ENCODE peak calls at places on chromosomes 16 and 17, in ten cellular contexts. N is heart right ventricle, S is OCI-LY7, W is kidney, T is heart left ventricle, I is cardiac muscle cell, G is fibroblast of the aortic adventitia, D is left ventricle myocardium inferior, V is cardiac fibroblast, Q is endodermal cell. K is an unnamed sample.

GRCh38 chr17:17363638-17364337 is 60.6 kb downstream of the NT5M start:
- DNase-seq in N (no peak), S (peak), W (peak), T (no peak), I (no peak), G (no peak), D (no peak), V (no peak), Q (peak), K (no peak)

GRCh38 chr16:11203111-11203623 is 52.8 kb downstream of the SOCS1 start:
- DNase-seq in N (no peak), S (no peak), W (no peak), T (no peak), I (no peak), G (no peak), D (no peak), V (no peak), Q (no peak), K (no peak)

GRCh38 chr17:10162034-10162433 is 36.4 kb downstream of the GAS7 start:
- DNase-seq in N (no peak), S (no peak), W (no peak), T (no peak), I (peak), G (peak), D (no peak), V (peak), Q (peak), K (no peak)

GRCh38 chr16:78742501-78743283 is 643.2 kb downstream of the WWOX start:
- DNase-seq in N (no peak), S (peak), W (no peak), T (peak), I (no peak), G (no peak), D (no peak), V (no peak), Q (no peak), K (no peak)

GRCh38 chr16:35208001-35208935 is 1748.9 kb downstream of the TP53TG3F start:
- DNase-seq in N (no peak), S (no peak), W (peak), T (no peak), I (no peak), G (no peak), D (no peak), V (no peak), Q (no peak), K (no peak)

GRCh38 chr16:27826893-27827289 is 236.6 kb downstream of the GSG1L start:
- DNase-seq in N (no peak), S (no peak), W (no peak), T (no peak), I (no peak), G (no peak), D (no peak), V (no peak), Q (no peak), K (no peak)

GRCh38 chr16:84224554-84224953 is 15.3 kb downstream of the KCNG4 start:
- DNase-seq in N (no peak), S (no peak), W (no peak), T (no peak), I (no peak), G (no peak), D (no peak), V (no peak), Q (no peak), K (no peak)

GRCh38 chr16:31135535-31136286 is at the start of gene PRSS8:
- DNase-seq in N (no peak), S (no peak), W (peak), T (no peak), I (no peak), G (no peak), D (no peak), V (no peak), Q (peak), K (no peak)

GRCh38 chr16:48969611-48970010 is 312.0 kb downstream of the CBLN1 start:
- DNase-seq in N (no peak), S (no peak), W (no peak), T (no peak), I (no peak), G (no peak), D (no peak), V (no peak), Q (no peak), K (no peak)

GRCh38 chr17:13030459-13031305 is 12.9 kb upstream of the ELAC2 start:
- DNase-seq in N (no peak), S (peak), W (no peak), T (no peak), I (peak), G (peak), D (no peak), V (peak), Q (peak), K (peak)

GRCh38 chr16:74448990-74449389 is 27.7 kb upstream of the CLEC18B start:
- DNase-seq in N (peak), S (no peak), W (peak), T (peak), I (peak), G (peak), D (peak), V (peak), Q (no peak), K (peak)

GRCh38 chr16:78455861-78456260 is 356.4 kb downstream of the WWOX start:
- DNase-seq in N (no peak), S (no peak), W (no peak), T (no peak), I (no peak), G (no peak), D (no peak), V (no peak), Q (no peak), K (no peak)

GRCh38 chr16:69831212-69832123 is 69.3 kb downstream of the WWP2 start:
- DNase-seq in N (no peak), S (no peak), W (no peak), T (no peak), I (no peak), G (peak), D (no peak), V (no peak), Q (no peak), K (no peak)

GRCh38 chr16:85738878-85739715 is 11.8 kb downstream of the C16orf74 start:
- DNase-seq in N (no peak), S (no peak), W (no peak), T (no peak), I (no peak), G (no peak), D (no peak), V (no peak), Q (no peak), K (no peak)

GRCh38 chr16:57045694-57046381 is 46.5 kb upstream of the CPNE2 start:
- DNase-seq in N (peak), S (peak), W (peak), T (peak), I (peak), G (peak), D (peak), V (peak), Q (peak), K (peak)

GRCh38 chr17:66301864-66302741 is at the start of gene PRKCA:
- DNase-seq in N (peak), S (peak), W (peak), T (peak), I (peak), G (peak), D (peak), V (peak), Q (peak), K (no peak)

GRCh38 chr17:28379814-28380571 is 8.5 kb downstream of the SARM1 start:
- DNase-seq in N (no peak), S (no peak), W (no peak), T (no peak), I (peak), G (peak), D (no peak), V (peak), Q (no peak), K (no peak)

GRCh38 chr16:29231231-29231630 is 175.3 kb downstream of the NPIPB11 start:
- DNase-seq in N (no peak), S (no peak), W (no peak), T (no peak), I (peak), G (peak), D (no peak), V (peak), Q (no peak), K (no peak)

GRCh38 chr17:58756246-58757161 is 850 bp downstream of the PPM1E start:
- DNase-seq in N (no peak), S (peak), W (no peak), T (no peak), I (peak), G (peak), D (no peak), V (no peak), Q (peak), K (no peak)

DNA sequence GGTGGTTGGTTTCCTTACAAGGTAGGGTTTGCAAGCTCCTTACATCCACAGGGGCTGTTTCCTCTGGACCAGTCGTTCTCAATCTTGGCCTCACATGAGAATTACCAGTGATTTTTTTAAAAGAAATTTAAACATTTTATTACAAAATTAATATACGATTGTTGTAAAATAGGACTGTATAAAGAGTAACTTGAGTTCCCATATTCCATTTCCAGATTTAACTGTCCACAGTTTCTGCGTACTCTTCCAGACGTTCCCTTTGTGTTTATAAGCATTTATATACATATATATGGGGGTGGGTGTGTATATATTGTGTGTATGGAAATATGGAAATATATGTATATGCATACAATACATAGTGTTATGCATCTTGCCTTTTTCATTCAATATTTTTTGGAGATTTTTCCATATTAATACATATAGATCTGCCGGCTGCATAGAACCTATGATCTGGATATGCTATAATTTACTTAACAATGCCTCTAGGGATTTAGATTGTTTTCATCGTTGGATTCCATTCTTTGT is 31.5 kb downstream of the HLF start:
- DNase-seq in N (no peak), S (no peak), W (no peak), T (no peak), I (no peak), G (no peak), D (no peak), V (no peak), Q (no peak), K (no peak)
- TF ChIP-seq CTCF in N (peak), S (peak), W (no peak), T (no peak), I (no peak), G (no peak), D (no peak), V (no peak), Q (no peak), K (no peak)

GRCh38 chr16:67593701-67594100 is 31.4 kb downstream of the CTCF start:
- DNase-seq in N (no peak), S (no peak), W (no peak), T (no peak), I (no peak), G (no peak), D (no peak), V (no peak), Q (no peak), K (no peak)

GRCh38 chr16:67594956-67595355 is 32.6 kb downstream of the CTCF start:
- DNase-seq in N (no peak), S (no peak), W (no peak), T (no peak), I (peak), G (peak), D (no peak), V (peak), Q (no peak), K (peak)

GRCh38 chr16:67594256-67594915 is 32.1 kb downstream of the CTCF start:
- DNase-seq in N (no peak), S (no peak), W (no peak), T (no peak), I (no peak), G (no peak), D (no peak), V (no peak), Q (no peak), K (no peak)

GRCh38 chr16:67598527-67598926 is 36.2 kb downstream of the CTCF start:
- DNase-seq in N (no peak), S (no peak), W (no peak), T (no peak), I (peak), G (peak), D (no peak), V (peak), Q (no peak), K (no peak)

GRCh38 chr16:67593288-67593687 is 31.0 kb downstream of the CTCF start:
- DNase-seq in N (no peak), S (no peak), W (no peak), T (no peak), I (no peak), G (no peak), D (no peak), V (no peak), Q (no peak), K (peak)
- H3K4me3 ChIP-seq in N (no peak), S (no peak), W (no peak), T (no peak), I (no peak), G (no peak), D (no peak), V (no peak), Q (no peak), K (no peak)

GRCh38 chr16:66928702-66929388 is 3.5 kb upstream of the RRAD start:
- DNase-seq in N (no peak), S (peak), W (peak), T (no peak), I (peak), G (peak), D (no peak), V (peak), Q (peak), K (no peak)
- TF ChIP-seq CTCF in N (no peak), S (peak), W (peak), T (peak), I (peak), G (peak), D (peak), V (peak), Q (peak), K (peak)

GRCh38 chr16:89050868-89051311 is 42.8 kb upstream of the ACSF3 start:
- DNase-seq in N (peak), S (no peak), W (peak), T (peak), I (no peak), G (no peak), D (no peak), V (no peak), Q (no peak), K (no peak)

GRCh38 chr16:89052824-89053724 is 40.6 kb upstream of the ACSF3 start:
- DNase-seq in N (peak), S (no peak), W (peak), T (no peak), I (no peak), G (peak), D (no peak), V (no peak), Q (no peak), K (no peak)

GRCh38 chr16:89051521-89052166 is 42.0 kb upstream of the ACSF3 start:
- DNase-seq in N (peak), S (no peak), W (peak), T (peak), I (no peak), G (no peak), D (no peak), V (no peak), Q (no peak), K (no peak)

GRCh38 chr16:89053725-89054029 is 40.0 kb upstream of the ACSF3 start:
- DNase-seq in N (no peak), S (no peak), W (no peak), T (no peak), I (no peak), G (no peak), D (no peak), V (no peak), Q (no peak), K (no peak)

DNA sequence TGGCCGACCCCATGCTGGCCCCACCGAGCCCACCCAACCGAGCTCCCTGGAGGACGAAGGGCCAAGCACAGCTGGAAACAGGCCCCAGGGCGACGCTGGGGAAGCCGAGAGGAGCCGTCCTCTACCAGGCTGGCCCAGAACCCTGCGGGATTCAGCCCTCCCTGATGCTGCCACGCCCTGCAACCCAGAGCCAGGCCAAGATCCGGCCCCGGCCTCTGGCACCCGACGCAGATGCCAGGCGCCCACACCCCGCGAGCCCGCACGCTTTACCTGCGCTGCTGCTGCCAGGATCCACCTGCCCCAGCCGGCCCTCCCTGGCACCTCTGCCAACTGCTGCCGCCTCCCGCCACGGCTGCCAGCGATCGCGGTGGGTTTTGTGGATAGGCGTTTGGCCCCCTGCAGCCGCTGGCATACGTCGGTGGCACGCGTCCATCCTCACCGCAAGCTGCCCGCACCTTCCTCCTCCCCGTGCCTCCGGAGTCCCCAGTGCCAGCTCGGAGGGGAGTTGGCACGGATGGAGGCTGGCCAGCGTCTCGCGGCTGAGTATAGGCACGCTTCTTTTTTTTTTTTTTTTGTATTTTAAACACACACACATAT is 41.4 kb upstream of the ACSF3 start:
- DNase-seq in N (peak), S (no peak), W (peak), T (peak), I (no peak), G (no peak), D (no peak), V (no peak), Q (no peak), K (no peak)
- H3K4me3 ChIP-seq in N (peak), S (no peak), W (no peak), T (no peak), I (no peak), G (no peak), D (no peak), V (no peak), Q (no peak), K (peak)

GRCh38 chr17:19237389-19238166 is 412 bp downstream of the EPN2 start:
- DNase-seq in N (peak), S (no peak), W (peak), T (peak), I (no peak), G (no peak), D (peak), V (no peak), Q (peak), K (no peak)
- TF ChIP-seq CTCF in N (peak), S (peak), W (peak), T (peak), I (peak), G (no peak), D (peak), V (no peak), Q (peak), K (no peak)

DNA sequence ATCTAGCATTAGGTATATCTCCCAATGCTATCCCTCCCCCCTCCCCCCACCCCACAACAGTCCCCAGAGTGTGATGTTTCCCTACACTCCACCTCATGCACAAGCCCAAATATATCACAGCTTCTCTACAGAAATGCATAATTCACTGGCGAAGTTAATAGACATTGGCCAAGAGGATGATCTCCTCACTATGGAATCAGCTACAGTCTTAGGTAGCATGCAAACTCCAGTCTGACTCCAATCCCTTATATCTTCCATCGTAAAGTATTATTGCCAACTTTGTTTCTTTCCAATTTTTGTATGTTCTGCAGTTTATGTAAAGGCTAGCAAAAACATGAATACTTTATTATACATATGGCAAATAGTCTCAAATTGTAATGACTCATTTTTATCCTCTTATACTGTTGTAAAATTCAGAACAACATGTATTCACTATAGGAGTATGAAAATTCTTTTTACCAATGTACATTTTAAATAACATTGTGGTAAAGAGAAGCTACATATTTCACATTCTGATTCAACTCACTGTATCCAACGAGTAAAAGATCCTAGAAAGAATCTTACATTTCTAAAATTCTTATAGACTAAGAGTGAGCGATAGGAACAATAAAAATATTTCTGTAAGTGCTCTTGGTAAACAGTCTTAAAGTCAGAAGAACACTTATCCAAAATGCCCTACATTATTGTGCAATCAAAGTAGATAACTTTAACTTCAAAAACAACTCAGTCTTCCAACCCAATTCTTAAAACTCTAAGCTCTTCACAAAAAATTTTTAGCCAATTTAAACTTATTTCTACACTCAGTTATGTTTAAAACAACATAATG is 833 bp downstream of the ABCA8 start:
- DNase-seq in N (no peak), S (no peak), W (no peak), T (no peak), I (peak), G (peak), D (no peak), V (peak), Q (no peak), K (no peak)
- H3K4me3 ChIP-seq in N (peak), S (no peak), W (peak), T (peak), I (peak), G (peak), D (peak), V (peak), Q (no peak), K (peak)

GRCh38 chr17:81094744-81095607 is 60.0 kb downstream of the BAIAP2 start:
- DNase-seq in N (no peak), S (peak), W (peak), T (peak), I (peak), G (peak), D (no peak), V (peak), Q (peak), K (peak)

GRCh38 chr17:81095608-81095888 is 60.6 kb downstream of the BAIAP2 start:
- DNase-seq in N (no peak), S (no peak), W (no peak), T (no peak), I (no peak), G (no peak), D (no peak), V (no peak), Q (no peak), K (no peak)

GRCh38 chr17:81097943-81098308 is 63.0 kb downstream of the BAIAP2 start:
- DNase-seq in N (no peak), S (no peak), W (no peak), T (peak), I (no peak), G (peak), D (peak), V (peak), Q (no peak), K (no peak)

GRCh38 chr17:81096741-81097133 is 61.8 kb downstream of the BAIAP2 start:
- DNase-seq in N (no peak), S (no peak), W (no peak), T (no peak), I (peak), G (no peak), D (no peak), V (peak), Q (no peak), K (no peak)

DNA sequence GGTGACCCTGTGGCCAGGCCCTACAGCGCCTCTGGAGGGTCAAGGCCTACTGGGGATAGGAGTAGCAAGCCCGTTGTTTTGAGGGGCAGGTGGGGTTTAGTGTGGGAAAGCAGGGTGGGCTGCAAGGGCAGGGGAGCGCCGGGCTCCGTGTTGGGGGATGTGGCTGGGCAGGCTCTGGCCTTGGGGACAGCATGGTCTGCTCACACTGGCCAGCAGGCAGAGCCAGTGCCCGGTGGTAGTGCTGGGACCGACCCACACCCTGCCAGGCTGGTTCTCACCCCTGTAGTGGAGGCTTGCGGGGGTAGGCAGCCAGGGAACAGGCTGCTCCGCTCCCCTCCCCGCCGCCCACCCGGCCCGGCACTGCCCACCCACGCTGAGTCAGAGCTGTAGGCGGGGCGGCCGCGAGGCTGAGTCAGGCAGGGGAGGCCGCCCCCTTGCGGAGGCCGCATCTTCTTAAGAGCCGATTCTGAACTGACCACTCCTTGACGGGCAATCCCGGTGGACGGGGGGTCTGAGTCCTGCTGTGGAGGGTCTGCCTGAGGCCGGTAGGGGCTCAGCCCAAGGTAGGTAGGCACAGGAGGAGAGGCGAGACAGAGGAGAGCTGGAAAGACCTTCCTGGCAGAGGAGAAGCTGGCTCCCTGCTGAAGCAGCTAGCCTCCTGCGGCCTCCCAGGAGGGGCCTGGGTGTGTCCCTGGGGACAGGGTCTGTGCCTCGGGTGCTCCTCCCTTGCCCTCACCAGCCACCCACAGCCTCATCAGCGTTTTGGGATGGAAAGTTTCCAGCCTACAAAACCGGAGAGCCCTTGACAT is 62.4 kb downstream of the BAIAP2 start:
- DNase-seq in N (peak), S (no peak), W (peak), T (peak), I (peak), G (peak), D (peak), V (peak), Q (peak), K (peak)
- TF ChIP-seq CTCF in N (peak), S (peak), W (peak), T (peak), I (peak), G (peak), D (peak), V (peak), Q (peak), K (peak)